ENCODE peak calls at places on chromosomes 13 and 19, in seven cellular contexts. T is HepG2, E is H1, K is GM12878, S is SK-N-SH, I is GM12892, R is K562. U is an unnamed sample.

GRCh38 chr13:100497394-100497793 is 91.2 kb downstream of the GGACT start:
- DNase-seq in T (no peak), E (no peak), K (no peak), S (no peak), I (no peak), R (no peak), U (no peak)

GRCh38 chr19:9702186-9702585 is 27.3 kb upstream of the ZNF562 start:
- DNase-seq in T (no peak), E (no peak), K (no peak), S (no peak), I (no peak), R (no peak), U (no peak)

GRCh38 chr13:97174638-97175037 is 47.5 kb upstream of the MBNL2 start:
- DNase-seq in T (no peak), E (no peak), K (no peak), S (no peak), I (no peak), R (no peak), U (no peak)

GRCh38 chr13:98484289-98485219 is 92.4 kb downstream of the STK24 start:
- DNase-seq in T (peak), E (no peak), K (no peak), S (no peak), I (no peak), R (peak), U (no peak)

GRCh38 chr19:40750285-40751064 is at the start of gene ACTMAP:
- DNase-seq in T (peak), E (peak), K (peak), S (peak), I (peak), R (peak), U (peak)

GRCh38 chr13:41386206-41386605 is 71.1 kb upstream of the RGCC start:
- DNase-seq in T (no peak), E (no peak), K (no peak), S (no peak), I (no peak), R (no peak), U (no peak)

GRCh38 chr19:498591-498950 is 2.3 kb downstream of the MADCAM1 start:
- DNase-seq in T (no peak), E (no peak), K (no peak), S (peak), I (no peak), R (no peak), U (no peak)

GRCh38 chr19:18385359-18385674 is 641 bp upstream of the GDF15 start:
- DNase-seq in T (no peak), E (no peak), K (no peak), S (no peak), I (no peak), R (no peak), U (no peak)

GRCh38 chr19:5450482-5450881 is 4.7 kb upstream of the ZNRF4 start:
- DNase-seq in T (no peak), E (no peak), K (no peak), S (no peak), I (no peak), R (no peak), U (no peak)

GRCh38 chr19:13839193-13839937 is 37.6 kb upstream of the NANOS3 start:
- DNase-seq in T (no peak), E (no peak), K (peak), S (peak), I (peak), R (peak), U (peak)

GRCh38 chr19:29528350-29528945 is 2.7 kb downstream of the VSTM2B start:
- DNase-seq in T (peak), E (peak), K (peak), S (peak), I (peak), R (peak), U (peak)

GRCh38 chr19:2083174-2083854 is 12.8 kb downstream of the MOB3A start:
- DNase-seq in T (no peak), E (no peak), K (no peak), S (peak), I (peak), R (no peak), U (no peak)

GRCh38 chr13:112496166-112496565 is 91.8 kb downstream of the TUBGCP3 start:
- DNase-seq in T (no peak), E (no peak), K (no peak), S (no peak), I (no peak), R (no peak), U (no peak)

GRCh38 chr13:35703061-35703460 is 226.6 kb upstream of the MAB21L1 start:
- DNase-seq in T (no peak), E (no peak), K (no peak), S (no peak), I (no peak), R (no peak), U (no peak)

GRCh38 chr13:39787086-39787487 is 131.6 kb downstream of the COG6 start:
- DNase-seq in T (no peak), E (no peak), K (no peak), S (no peak), I (no peak), R (no peak), U (no peak)

GRCh38 chr19:38734426-38735256 is 9.6 kb downstream of the CAPN12 start:
- DNase-seq in T (no peak), E (no peak), K (peak), S (no peak), I (no peak), R (no peak), U (no peak)

GRCh38 chr19:18388328-18389094 is 2.6 kb downstream of the GDF15 start:
- DNase-seq in T (peak), E (no peak), K (peak), S (peak), I (peak), R (peak), U (peak)

GRCh38 chr13:94707400-94708021 is 4.8 kb downstream of the SOX21 start:
- DNase-seq in T (no peak), E (no peak), K (no peak), S (peak), I (no peak), R (peak), U (no peak)

GRCh38 chr13:25608181-25608580 is 236.4 kb downstream of the ATP8A2 start:
- DNase-seq in T (no peak), E (no peak), K (no peak), S (no peak), I (no peak), R (no peak), U (no peak)

GRCh38 chr19:38695319-38695683 is 47.9 kb downstream of the ACTN4 start:
- DNase-seq in T (no peak), E (no peak), K (no peak), S (no peak), I (no peak), R (no peak), U (no peak)

GRCh38 chr19:42403586-42403985 is 13.5 kb upstream of the CNFN start:
- DNase-seq in T (no peak), E (no peak), K (no peak), S (no peak), I (no peak), R (no peak), U (no peak)

GRCh38 chr19:35341006-35341405 is 6.7 kb upstream of the FFAR1 start:
- DNase-seq in T (no peak), E (no peak), K (no peak), S (no peak), I (no peak), R (no peak), U (no peak)

GRCh38 chr19:53101518-53101917 is 1.7 kb downstream of the ZNF160 start:
- DNase-seq in T (no peak), E (no peak), K (no peak), S (peak), I (no peak), R (peak), U (peak)

GRCh38 chr19:14566712-14567077 is 5.2 kb downstream of the NDUFB7 start:
- DNase-seq in T (no peak), E (no peak), K (no peak), S (no peak), I (no peak), R (no peak), U (no peak)

GRCh38 chr19:54207908-54208783 is 7.5 kb downstream of the RPS9 start:
- DNase-seq in T (peak), E (no peak), K (peak), S (no peak), I (no peak), R (peak), U (no peak)
- TF ChIP-seq POLR2AphosphoS5 in T (peak), E (peak), K (peak), S (peak), I (peak), R (peak), U (peak)

DNA sequence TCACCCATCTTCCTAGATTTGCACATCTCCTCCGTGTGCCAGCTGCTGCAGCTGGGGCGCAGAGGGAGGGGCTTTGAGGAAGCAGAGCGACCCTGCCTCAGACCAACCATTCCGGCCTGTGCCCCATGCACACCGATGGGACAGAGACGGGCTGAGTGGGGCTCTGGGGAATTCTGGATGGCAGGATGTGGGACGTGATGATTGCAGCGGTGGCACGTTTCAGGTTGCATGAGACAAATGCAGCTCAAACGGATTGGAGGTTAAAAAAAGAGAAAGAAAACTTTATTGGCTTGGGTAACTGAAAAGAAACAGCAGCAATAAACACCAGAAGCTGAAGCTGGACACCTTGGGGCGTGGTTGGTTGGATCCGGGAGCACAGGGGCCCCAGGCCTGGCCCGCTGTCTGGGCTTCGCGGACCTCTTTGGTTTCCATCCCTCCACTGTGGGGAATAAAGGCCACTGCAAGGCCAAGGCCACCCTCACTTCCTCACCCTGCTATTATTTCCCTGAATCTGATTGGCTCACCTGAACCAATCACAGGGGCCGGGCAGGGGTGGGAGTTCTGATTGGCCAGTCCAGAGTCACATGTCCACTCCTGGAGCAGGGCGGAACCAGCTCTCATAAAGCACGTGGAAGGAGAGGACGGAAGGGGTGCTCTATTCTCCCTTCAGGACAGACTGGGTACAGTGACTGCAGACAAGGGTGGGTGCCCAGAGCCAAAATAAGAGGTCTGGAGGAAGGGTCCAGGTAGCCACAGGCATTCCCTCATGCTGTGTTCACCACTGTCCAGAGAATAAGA is 6.1 kb upstream of the ZNF787 start:
- DNase-seq in T (peak), E (no peak), K (no peak), S (no peak), I (no peak), R (peak), U (no peak)
- TF ChIP-seq TAF1 in T (no peak), E (no peak), K (no peak), S (no peak), I (no peak), R (no peak), U (no peak)

GRCh38 chr19:11342429-11342828 is 3.0 kb upstream of the RAB3D start:
- DNase-seq in T (no peak), E (no peak), K (no peak), S (no peak), I (no peak), R (no peak), U (no peak)

GRCh38 chr19:11345122-11345752 is 831 bp downstream of the TMEM205 start:
- DNase-seq in T (no peak), E (no peak), K (no peak), S (peak), I (no peak), R (no peak), U (no peak)

GRCh38 chr19:11347546-11347945 is 1.2 kb downstream of the CCDC159 start:
- DNase-seq in T (no peak), E (no peak), K (no peak), S (no peak), I (no peak), R (no peak), U (no peak)

GRCh38 chr19:11349171-11349570 is 2.9 kb downstream of the CCDC159 start:
- DNase-seq in T (no peak), E (no peak), K (no peak), S (no peak), I (no peak), R (no peak), U (no peak)

GRCh38 chr19:11346104-11346940 is at the start of the genes CCDC159 and TMEM205:
- DNase-seq in T (peak), E (peak), K (peak), S (peak), I (peak), R (peak), U (peak)
- TF ChIP-seq POLR2AphosphoS5 in T (peak), E (peak), K (no peak), S (peak), I (peak), R (no peak), U (peak)

GRCh38 chr19:51181913-51182419 is 39.9 kb downstream of the SIGLEC7 start:
- DNase-seq in T (no peak), E (peak), K (no peak), S (peak), I (no peak), R (no peak), U (no peak)
- TF ChIP-seq TAF1 in T (no peak), E (no peak), K (no peak), S (no peak), I (no peak), R (no peak), U (no peak)

GRCh38 chr19:48393559-48394330 is at the start of gene GRIN2D:
- DNase-seq in T (no peak), E (no peak), K (no peak), S (peak), I (no peak), R (peak), U (no peak)

GRCh38 chr19:48393196-48393558 is 291 bp upstream of the GRIN2D start:
- DNase-seq in T (no peak), E (no peak), K (no peak), S (no peak), I (no peak), R (no peak), U (no peak)

GRCh38 chr19:48394331-48395169 is 1.1 kb downstream of the GRIN2D start:
- DNase-seq in T (no peak), E (no peak), K (no peak), S (no peak), I (no peak), R (no peak), U (no peak)

GRCh38 chr19:48390188-48391099 is 907 bp downstream of the KDELR1 start:
- DNase-seq in T (peak), E (no peak), K (no peak), S (peak), I (peak), R (peak), U (peak)

GRCh38 chr19:48391100-48392005 is at the start of gene KDELR1:
- DNase-seq in T (peak), E (no peak), K (no peak), S (peak), I (peak), R (peak), U (peak)
- TF ChIP-seq POLR2AphosphoS5 in T (peak), E (peak), K (no peak), S (peak), I (no peak), R (peak), U (no peak)

DNA sequence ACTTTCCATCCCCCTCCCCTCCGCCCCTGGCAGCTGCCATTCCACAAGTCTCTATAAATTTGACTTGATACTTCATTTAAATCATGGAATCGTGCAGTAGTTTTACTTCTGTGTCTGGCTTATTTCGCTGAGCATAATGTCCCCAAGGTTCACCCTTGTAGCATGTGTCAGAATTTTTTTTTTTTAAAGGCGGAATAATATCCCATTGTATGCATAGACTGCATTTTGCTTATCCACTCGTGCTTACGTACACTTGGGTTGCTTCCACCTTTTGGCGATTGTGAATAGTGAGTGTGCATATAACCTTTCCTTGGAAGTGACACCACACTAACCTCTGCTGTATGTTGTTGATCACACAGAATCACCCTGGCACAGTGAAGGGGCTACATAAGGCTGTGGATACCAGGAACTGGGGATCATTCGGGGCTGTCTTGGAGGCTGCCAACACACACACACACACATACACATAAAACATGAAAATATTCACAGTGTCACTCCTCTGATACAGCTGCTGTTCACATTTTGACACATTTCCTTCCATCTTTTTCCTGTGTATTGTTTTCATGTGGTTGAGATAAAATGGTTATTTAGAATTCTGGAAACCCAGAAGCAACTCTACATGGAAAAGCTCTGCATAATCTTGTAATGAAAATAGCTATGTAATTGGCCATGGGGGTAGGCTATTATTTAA is 13.3 kb downstream of the ZNF71 start:
- DNase-seq in T (no peak), E (no peak), K (no peak), S (no peak), I (no peak), R (no peak), U (no peak)
- TF ChIP-seq TAF1 in T (no peak), E (no peak), K (no peak), S (no peak), I (no peak), R (no peak), U (no peak)

GRCh38 chr13:21297914-21298831 is 121.7 kb downstream of the MRPL57 start:
- DNase-seq in T (peak), E (peak), K (peak), S (peak), I (peak), R (peak), U (peak)
- TF ChIP-seq POLR2AphosphoS5 in T (no peak), E (no peak), K (no peak), S (peak), I (peak), R (no peak), U (no peak)

DNA sequence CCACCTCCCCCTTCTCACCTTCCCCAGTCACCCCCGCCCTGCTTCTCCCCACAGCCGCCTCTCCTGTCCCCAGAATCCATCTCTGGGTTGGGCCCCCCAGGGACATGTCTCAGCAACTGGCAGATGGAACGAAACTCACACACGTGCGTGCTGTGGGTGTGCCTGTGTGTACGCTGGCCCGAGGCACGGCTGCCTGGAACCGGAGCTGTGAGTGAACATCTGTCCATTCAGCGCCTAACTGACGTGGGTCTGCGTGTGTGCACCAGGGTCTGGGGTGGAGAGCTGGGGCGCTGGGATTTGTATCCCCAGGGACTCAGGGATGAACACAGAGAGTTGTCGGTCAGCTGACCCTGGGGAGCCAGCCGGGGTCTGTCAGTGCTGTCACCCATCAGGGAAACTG is 752 bp upstream of the HAS1 start:
- DNase-seq in T (no peak), E (no peak), K (no peak), S (no peak), I (no peak), R (no peak), U (no peak)
- TF ChIP-seq TAF1 in T (no peak), E (no peak), K (no peak), S (no peak), I (no peak), R (no peak), U (no peak)

GRCh38 chr13:33017410-33017929 is 1.2 kb downstream of the KL start:
- DNase-seq in T (peak), E (no peak), K (peak), S (no peak), I (peak), R (peak), U (peak)
- TF ChIP-seq POLR2AphosphoS5 in T (no peak), E (no peak), K (no peak), S (no peak), I (no peak), R (no peak), U (no peak)

U was measured in GM12891.